ENCODE peak calls at places on chromosomes 11 and 22, in eight cellular contexts. A is Panc1, X is HepG2, C is HCT116, E is GM12878, R is upper lobe of left lung, F is GM23338, Y is K562. U is an unnamed sample.

GRCh38 chr11:44557464-44557863 is 8.0 kb upstream of the CD82 start:
- ATAC-seq in A (no peak), X (no peak), C (no peak), E (no peak), R (no peak), F (no peak), Y (no peak), U (no peak)

GRCh38 chr11:48169259-48169658 is 47.4 kb upstream of the OR4B1 start:
- ATAC-seq in A (no peak), X (no peak), C (no peak), E (no peak), R (no peak), F (no peak), Y (peak; percentile 25), U (no peak)

GRCh38 chr11:58597749-58598148 is 18.9 kb downstream of the ZFP91 start:
- ATAC-seq in A (no peak), X (no peak), C (no peak), E (peak; percentile 31), R (no peak), F (no peak), Y (no peak), U (no peak)

GRCh38 chr11:120212926-120213325 is 2.1 kb downstream of the OAF start:
- ATAC-seq in A (no peak), X (no peak), C (no peak), E (no peak), R (no peak), F (no peak), Y (no peak), U (no peak)

GRCh38 chr11:28460348-28460747 is 352.2 kb downstream of the METTL15 start:
- ATAC-seq in A (no peak), X (no peak), C (no peak), E (no peak), R (no peak), F (no peak), Y (no peak), U (no peak)

GRCh38 chr11:85771568-85771967 is 39.4 kb downstream of the SYTL2 start:
- ATAC-seq in A (no peak), X (no peak), C (no peak), E (no peak), R (no peak), F (no peak), Y (no peak), U (no peak)

GRCh38 chr11:33701302-33701701 is 676 bp upstream of the C11orf91 start:
- ATAC-seq in A (peak; percentile 2), X (no peak), C (no peak), E (no peak), R (peak; percentile 1), F (no peak), Y (no peak), U (peak; percentile 11)

GRCh38 chr22:38782402-38783094 is 11.4 kb downstream of the DNAL4 start:
- ATAC-seq in A (no peak), X (no peak), C (no peak), E (no peak), R (peak; percentile 42), F (peak; percentile 88), Y (peak; percentile 64), U (no peak)

GRCh38 chr22:41171996-41172395 is 33.1 kb upstream of the L3MBTL2 start:
- ATAC-seq in A (no peak), X (no peak), C (no peak), E (no peak), R (no peak), F (no peak), Y (no peak), U (no peak)

GRCh38 chr22:33272866-33273265 is 214.7 kb upstream of the SYN3 start:
- ATAC-seq in A (no peak), X (no peak), C (no peak), E (peak; percentile 35), R (no peak), F (no peak), Y (no peak), U (no peak)

GRCh38 chr11:77407613-77408012 is 66.3 kb downstream of the PAK1 start:
- ATAC-seq in A (peak; percentile 70), X (peak; percentile 92), C (peak; percentile 11), E (no peak), R (no peak), F (no peak), Y (no peak), U (no peak)
- TF ChIP-seq POLR2AphosphoS5 in A (no peak), X (no peak), C (peak; percentile 24), E (no peak), R (no peak), F (no peak), Y (no peak), U (peak; percentile 59)

DNA sequence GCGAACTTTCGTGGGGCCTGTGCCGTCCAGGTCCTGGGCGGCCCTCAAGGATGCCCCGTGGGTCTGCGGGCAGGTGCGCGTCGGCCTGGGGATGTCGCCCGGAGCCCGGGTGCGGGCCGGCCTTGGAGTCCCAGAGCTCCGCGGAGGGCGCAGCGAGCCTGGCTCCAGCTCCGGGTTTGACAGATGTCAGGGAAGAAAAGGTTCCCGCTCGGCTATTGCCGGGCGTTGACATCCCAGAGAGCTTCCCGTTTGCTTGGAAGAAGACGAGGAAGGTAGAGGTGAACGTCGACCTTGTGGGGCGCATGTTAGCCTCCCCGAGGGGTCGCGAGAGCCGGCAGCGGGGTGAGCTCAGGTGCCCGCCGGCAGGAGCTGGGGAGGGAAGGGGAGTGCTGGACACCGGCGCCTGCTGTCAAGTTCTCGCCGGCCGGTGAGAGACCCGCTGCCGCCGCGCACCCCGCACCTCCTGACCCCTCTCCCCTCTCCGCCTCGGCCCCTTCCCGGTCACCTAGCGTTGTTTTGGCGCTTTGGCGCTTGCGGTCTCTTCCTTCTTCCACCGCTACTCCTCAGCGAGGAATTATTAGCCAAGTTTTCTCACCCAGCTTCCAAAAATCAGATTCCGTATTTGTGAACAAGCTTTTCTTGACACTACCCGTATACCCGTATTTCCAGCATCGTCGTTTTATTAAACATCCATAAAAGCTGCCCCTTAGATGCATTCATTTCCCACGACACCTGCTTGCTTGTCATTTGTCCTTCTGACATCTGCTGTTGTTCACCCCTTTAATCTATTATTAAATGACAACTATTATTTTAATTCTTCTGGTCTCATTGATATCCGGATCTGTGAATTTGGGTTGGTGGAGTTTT is 1.3 kb downstream of the BMAL1 start:
- ATAC-seq in A (no peak), X (no peak), C (no peak), E (peak; percentile 2), R (no peak), F (peak; percentile 9), Y (no peak), U (no peak)
- TF ChIP-seq POLR2AphosphoS5 in A (no peak), X (no peak), C (no peak), E (no peak), R (no peak), F (no peak), Y (no peak), U (no peak)

GRCh38 chr11:117704416-117705150 is 92.4 kb downstream of the DSCAML1 start:
- ATAC-seq in A (no peak), X (no peak), C (no peak), E (no peak), R (no peak), F (peak; percentile 58), Y (no peak), U (no peak)
- TF ChIP-seq POLR2AphosphoS5 in A (no peak), X (no peak), C (no peak), E (no peak), R (no peak), F (no peak), Y (no peak), U (no peak)

DNA sequence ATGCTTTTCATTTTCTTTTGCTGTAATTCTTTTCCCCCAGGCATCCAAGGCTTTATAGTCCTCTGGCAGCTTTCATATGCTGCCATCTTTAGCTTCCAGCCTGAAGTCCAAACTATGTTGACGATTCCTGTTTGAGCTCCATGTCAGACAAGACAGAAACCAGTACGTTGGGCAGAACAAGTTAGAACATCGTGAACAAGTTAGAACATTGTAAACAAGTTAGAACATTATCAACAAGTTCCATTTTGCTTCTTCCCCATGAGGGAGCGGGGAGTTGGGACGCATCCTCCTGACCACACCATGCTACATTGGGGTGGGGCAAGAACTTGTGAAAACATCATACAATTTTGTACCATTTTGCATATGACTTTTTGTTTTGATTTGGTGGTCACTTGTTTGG is 23.9 kb downstream of the GLB1L2 start:
- ATAC-seq in A (no peak), X (no peak), C (no peak), E (no peak), R (no peak), F (no peak), Y (no peak), U (no peak)
- TF ChIP-seq POLR2AphosphoS5 in A (no peak), X (no peak), C (no peak), E (no peak), R (no peak), F (no peak), Y (no peak), U (no peak)

DNA sequence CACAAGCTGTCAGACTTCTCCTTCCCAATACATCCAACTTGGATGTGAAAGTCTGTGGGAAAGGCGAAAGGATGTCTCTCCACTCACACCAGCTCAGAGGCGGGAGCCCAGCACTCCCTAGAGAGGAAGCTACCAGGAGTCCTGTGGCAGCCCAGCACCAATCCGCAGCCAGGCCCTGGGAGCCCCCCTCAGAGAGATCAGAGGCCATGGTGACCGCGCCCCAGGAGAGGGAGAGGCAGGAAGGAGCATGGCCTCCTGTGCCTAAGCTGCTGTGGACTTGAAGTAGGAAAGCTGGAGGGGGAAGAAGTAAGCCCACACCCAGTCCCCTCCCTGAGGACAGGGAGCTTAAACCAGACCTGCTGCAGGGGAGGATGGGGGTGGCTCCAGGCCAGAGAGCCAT is 24.4 kb upstream of the IGSF9B start:
- ATAC-seq in A (no peak), X (no peak), C (no peak), E (no peak), R (no peak), F (peak; percentile 45), Y (no peak), U (peak; percentile 49)
- TF ChIP-seq POLR2AphosphoS5 in A (no peak), X (no peak), C (no peak), E (no peak), R (no peak), F (no peak), Y (no peak), U (no peak)

GRCh38 chr11:57203359-57203758 is 21.6 kb downstream of the LRRC55 start:
- ATAC-seq in A (no peak), X (no peak), C (no peak), E (no peak), R (peak; percentile 65), F (no peak), Y (no peak), U (peak; percentile 70)

GRCh38 chr11:57210731-57211335 is 26.2 kb downstream of the APLNR start:
- ATAC-seq in A (no peak), X (no peak), C (no peak), E (no peak), R (no peak), F (no peak), Y (no peak), U (no peak)

GRCh38 chr11:57205046-57205671 is 23.4 kb downstream of the LRRC55 start:
- ATAC-seq in A (peak; percentile 56), X (peak; percentile 67), C (peak; percentile 61), E (no peak), R (no peak), F (peak; percentile 86), Y (peak; percentile 68), U (no peak)

GRCh38 chr11:57203882-57204281 is 22.1 kb downstream of the LRRC55 start:
- ATAC-seq in A (no peak), X (no peak), C (no peak), E (no peak), R (no peak), F (no peak), Y (no peak), U (no peak)

GRCh38 chr11:57207160-57207559 is 25.4 kb downstream of the LRRC55 start:
- ATAC-seq in A (no peak), X (no peak), C (no peak), E (no peak), R (no peak), F (no peak), Y (no peak), U (no peak)
- TF ChIP-seq POLR2AphosphoS5 in A (no peak), X (no peak), C (no peak), E (no peak), R (no peak), F (no peak), Y (no peak), U (no peak)

U was measured in gastroesophageal sphincter.